ENCODE peak calls at places on chromosomes 16 and 17, in seven cellular contexts. One of them, this sample, is unnamed.

GRCh38 chr16:14611660-14612059 is 18.4 kb downstream of the PARN start:
- DNase-seq in mesendoderm: no peak
- DNase-seq in IMR-90: no peak
- DNase-seq in mesenchymal stem cell: no peak
- DNase-seq in neuronal stem cell: no peak
- DNase-seq in H9: no peak
- DNase-seq in H1: no peak
- DNase-seq in this sample: no peak

GRCh38 chr16:67848118-67848517 is 625 bp upstream of the CENPT start:
- DNase-seq in mesendoderm: no peak
- DNase-seq in IMR-90: no peak
- DNase-seq in mesenchymal stem cell: no peak
- DNase-seq in neuronal stem cell: no peak
- DNase-seq in H9: no peak
- DNase-seq in H1: no peak
- DNase-seq in this sample: no peak

GRCh38 chr17:77540975-77541374 is 400.2 kb downstream of the SEC14L1 start:
- DNase-seq in mesendoderm: no peak
- DNase-seq in IMR-90: no peak
- DNase-seq in mesenchymal stem cell: no peak
- DNase-seq in neuronal stem cell: no peak
- DNase-seq in H9: peak
- DNase-seq in H1: no peak
- DNase-seq in this sample: no peak

GRCh38 chr16:71855937-71856662 is 10.3 kb downstream of the ATXN1L start:
- DNase-seq in mesendoderm: no peak
- DNase-seq in IMR-90: no peak
- DNase-seq in mesenchymal stem cell: no peak
- DNase-seq in neuronal stem cell: no peak
- DNase-seq in H9: no peak
- DNase-seq in H1: no peak
- DNase-seq in this sample: no peak

GRCh38 chr16:12287796-12288536 is 311.4 kb downstream of the SNX29 start:
- DNase-seq in mesendoderm: no peak
- DNase-seq in IMR-90: no peak
- DNase-seq in mesenchymal stem cell: no peak
- DNase-seq in neuronal stem cell: no peak
- DNase-seq in H9: no peak
- DNase-seq in H1: no peak
- DNase-seq in this sample: no peak

GRCh38 chr17:28716740-28717577 is 709 bp downstream of the RAB34 start:
- DNase-seq in mesendoderm: peak
- DNase-seq in IMR-90: peak
- DNase-seq in mesenchymal stem cell: peak
- DNase-seq in neuronal stem cell: peak
- DNase-seq in H9: peak
- DNase-seq in H1: no peak
- DNase-seq in this sample: peak

GRCh38 chr17:8823279-8823678 is 24.1 kb upstream of the MFSD6L start:
- DNase-seq in mesendoderm: no peak
- DNase-seq in IMR-90: no peak
- DNase-seq in mesenchymal stem cell: no peak
- DNase-seq in neuronal stem cell: no peak
- DNase-seq in H9: no peak
- DNase-seq in H1: no peak
- DNase-seq in this sample: no peak

GRCh38 chr16:17591655-17592405 is 121.1 kb upstream of the XYLT1 start:
- DNase-seq in mesendoderm: peak
- DNase-seq in IMR-90: no peak
- DNase-seq in mesenchymal stem cell: no peak
- DNase-seq in neuronal stem cell: no peak
- DNase-seq in H9: no peak
- DNase-seq in H1: no peak
- DNase-seq in this sample: peak

GRCh38 chr17:7315570-7316243 is 547 bp upstream of the GPS2 start:
- DNase-seq in mesendoderm: no peak
- DNase-seq in IMR-90: no peak
- DNase-seq in mesenchymal stem cell: no peak
- DNase-seq in neuronal stem cell: no peak
- DNase-seq in H9: no peak
- DNase-seq in H1: no peak
- DNase-seq in this sample: peak
- H2BK5ac ChIP-seq in mesendoderm: no peak
- H2BK5ac ChIP-seq in IMR-90: peak
- H2BK5ac ChIP-seq in mesenchymal stem cell: peak
- H2BK5ac ChIP-seq in neuronal stem cell: peak
- H2BK5ac ChIP-seq in H9: no peak
- H2BK5ac ChIP-seq in H1: no peak
- H2BK5ac ChIP-seq in this sample: no peak

DNA sequence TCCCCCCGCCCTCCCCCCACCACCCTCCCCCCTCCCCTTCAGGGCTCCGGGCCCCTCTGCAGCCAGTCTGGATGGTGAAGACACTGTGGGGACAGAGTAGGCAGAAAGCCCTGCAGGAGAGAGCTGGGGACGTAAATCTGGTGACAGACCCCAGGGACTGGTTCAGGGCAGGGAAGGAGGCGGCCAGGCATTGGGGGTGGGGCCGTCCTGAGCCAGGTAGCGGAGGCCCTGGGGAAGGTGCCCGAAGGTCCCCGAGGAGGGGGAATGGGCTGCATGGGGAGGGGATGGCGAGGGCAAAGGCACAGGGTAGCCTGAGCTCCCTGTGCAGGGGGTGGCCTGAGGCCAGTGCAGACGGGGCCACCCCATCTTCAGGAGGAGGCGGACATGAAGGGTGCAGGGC is 26.3 kb upstream of the CACNA1H start:
- DNase-seq in mesendoderm: no peak
- DNase-seq in IMR-90: no peak
- DNase-seq in mesenchymal stem cell: no peak
- DNase-seq in neuronal stem cell: no peak
- DNase-seq in H9: no peak
- DNase-seq in H1: no peak
- DNase-seq in this sample: no peak
- H2BK120ac ChIP-seq in mesendoderm: no peak
- H2BK120ac ChIP-seq in IMR-90: no peak
- H2BK120ac ChIP-seq in mesenchymal stem cell: no peak
- H2BK120ac ChIP-seq in neuronal stem cell: no peak
- H2BK120ac ChIP-seq in H9: no peak
- H2BK120ac ChIP-seq in H1: no peak
- H2BK120ac ChIP-seq in this sample: no peak

GRCh38 chr16:54883358-54883757 is 47.3 kb upstream of the IRX5 start:
- DNase-seq in mesendoderm: no peak
- DNase-seq in IMR-90: no peak
- DNase-seq in mesenchymal stem cell: no peak
- DNase-seq in neuronal stem cell: no peak
- DNase-seq in H9: no peak
- DNase-seq in H1: no peak
- DNase-seq in this sample: no peak
- H2BK5ac ChIP-seq in mesendoderm: no peak
- H2BK5ac ChIP-seq in IMR-90: no peak
- H2BK5ac ChIP-seq in mesenchymal stem cell: no peak
- H2BK5ac ChIP-seq in neuronal stem cell: no peak
- H2BK5ac ChIP-seq in H9: no peak
- H2BK5ac ChIP-seq in H1: no peak
- H2BK5ac ChIP-seq in this sample: no peak

GRCh38 chr16:19011169-19011731 is 27.5 kb downstream of the TMC7 start:
- DNase-seq in mesendoderm: peak
- DNase-seq in IMR-90: no peak
- DNase-seq in mesenchymal stem cell: no peak
- DNase-seq in neuronal stem cell: no peak
- DNase-seq in H9: no peak
- DNase-seq in H1: no peak
- DNase-seq in this sample: no peak

GRCh38 chr16:19006446-19007315 is 22.9 kb downstream of the TMC7 start:
- DNase-seq in mesendoderm: no peak
- DNase-seq in IMR-90: no peak
- DNase-seq in mesenchymal stem cell: no peak
- DNase-seq in neuronal stem cell: no peak
- DNase-seq in H9: no peak
- DNase-seq in H1: no peak
- DNase-seq in this sample: no peak

GRCh38 chr16:19005561-19006445 is 22.1 kb downstream of the TMC7 start:
- DNase-seq in mesendoderm: no peak
- DNase-seq in IMR-90: peak
- DNase-seq in mesenchymal stem cell: no peak
- DNase-seq in neuronal stem cell: no peak
- DNase-seq in H9: peak
- DNase-seq in H1: peak
- DNase-seq in this sample: no peak

GRCh38 chr16:19008245-19008644 is 24.5 kb downstream of the TMC7 start:
- DNase-seq in mesendoderm: peak
- DNase-seq in IMR-90: peak
- DNase-seq in mesenchymal stem cell: peak
- DNase-seq in neuronal stem cell: no peak
- DNase-seq in H9: no peak
- DNase-seq in H1: no peak
- DNase-seq in this sample: peak

GRCh38 chr16:19008770-19009169 is 25.0 kb downstream of the TMC7 start:
- DNase-seq in mesendoderm: no peak
- DNase-seq in IMR-90: peak
- DNase-seq in mesenchymal stem cell: peak
- DNase-seq in neuronal stem cell: no peak
- DNase-seq in H9: no peak
- DNase-seq in H1: no peak
- DNase-seq in this sample: peak
- H2BK120ac ChIP-seq in mesendoderm: no peak
- H2BK120ac ChIP-seq in IMR-90: no peak
- H2BK120ac ChIP-seq in mesenchymal stem cell: no peak
- H2BK120ac ChIP-seq in neuronal stem cell: no peak
- H2BK120ac ChIP-seq in H9: no peak
- H2BK120ac ChIP-seq in H1: no peak
- H2BK120ac ChIP-seq in this sample: peak

GRCh38 chr16:55444754-55445485 is 34.1 kb upstream of the MMP2 start:
- DNase-seq in mesendoderm: no peak
- DNase-seq in IMR-90: no peak
- DNase-seq in mesenchymal stem cell: no peak
- DNase-seq in neuronal stem cell: no peak
- DNase-seq in H9: no peak
- DNase-seq in H1: no peak
- DNase-seq in this sample: peak
- H2BK5ac ChIP-seq in mesendoderm: no peak
- H2BK5ac ChIP-seq in IMR-90: no peak
- H2BK5ac ChIP-seq in mesenchymal stem cell: no peak
- H2BK5ac ChIP-seq in neuronal stem cell: no peak
- H2BK5ac ChIP-seq in H9: no peak
- H2BK5ac ChIP-seq in H1: no peak
- H2BK5ac ChIP-seq in this sample: no peak

GRCh38 chr16:30954993-30955392 is 2.6 kb upstream of the SETD1A start:
- DNase-seq in mesendoderm: no peak
- DNase-seq in IMR-90: no peak
- DNase-seq in mesenchymal stem cell: no peak
- DNase-seq in neuronal stem cell: no peak
- DNase-seq in H9: no peak
- DNase-seq in H1: no peak
- DNase-seq in this sample: no peak
- H2BK120ac ChIP-seq in mesendoderm: no peak
- H2BK120ac ChIP-seq in IMR-90: no peak
- H2BK120ac ChIP-seq in mesenchymal stem cell: no peak
- H2BK120ac ChIP-seq in neuronal stem cell: no peak
- H2BK120ac ChIP-seq in H9: no peak
- H2BK120ac ChIP-seq in H1: no peak
- H2BK120ac ChIP-seq in this sample: no peak

DNA sequence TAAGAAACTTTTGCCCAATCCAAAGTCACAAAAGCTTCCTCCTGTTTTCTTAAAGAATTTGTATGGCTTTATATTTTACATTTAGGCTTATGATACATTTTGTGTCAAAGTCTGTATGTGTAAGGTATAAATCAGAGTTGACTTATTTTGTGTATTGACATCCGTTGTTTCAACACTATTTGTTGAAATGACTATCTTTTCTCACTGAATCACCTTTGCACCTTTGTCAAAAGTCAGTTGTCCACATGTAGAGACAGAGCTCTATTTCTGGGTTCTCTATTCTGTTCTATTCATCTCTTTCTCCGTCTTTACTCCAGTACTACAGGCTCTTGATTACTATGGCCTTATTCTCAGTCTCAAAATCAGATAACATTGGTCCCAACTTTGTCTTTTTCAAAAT is 73.2 kb downstream of the C16orf78 start:
- DNase-seq in mesendoderm: no peak
- DNase-seq in IMR-90: no peak
- DNase-seq in mesenchymal stem cell: no peak
- DNase-seq in neuronal stem cell: no peak
- DNase-seq in H9: no peak
- DNase-seq in H1: no peak
- DNase-seq in this sample: no peak
- H2BK5ac ChIP-seq in mesendoderm: no peak
- H2BK5ac ChIP-seq in IMR-90: no peak
- H2BK5ac ChIP-seq in mesenchymal stem cell: no peak
- H2BK5ac ChIP-seq in neuronal stem cell: no peak
- H2BK5ac ChIP-seq in H9: no peak
- H2BK5ac ChIP-seq in H1: no peak
- H2BK5ac ChIP-seq in this sample: no peak

GRCh38 chr16:31221357-31222160 is 4.6 kb upstream of the PYDC1 start:
- DNase-seq in mesendoderm: no peak
- DNase-seq in IMR-90: no peak
- DNase-seq in mesenchymal stem cell: no peak
- DNase-seq in neuronal stem cell: no peak
- DNase-seq in H9: no peak
- DNase-seq in H1: no peak
- DNase-seq in this sample: no peak
- H2BK120ac ChIP-seq in mesendoderm: no peak
- H2BK120ac ChIP-seq in IMR-90: no peak
- H2BK120ac ChIP-seq in mesenchymal stem cell: no peak
- H2BK120ac ChIP-seq in neuronal stem cell: no peak
- H2BK120ac ChIP-seq in H9: no peak
- H2BK120ac ChIP-seq in H1: no peak
- H2BK120ac ChIP-seq in this sample: no peak